ENCODE peak calls at places on chromosomes 16 and 17, in ten cellular contexts. V, J, M, G, W, U, N, I, C and F are unnamed samples.

GRCh38 chr17:63826468-63827001 is 696 bp upstream of the PSMC5 start:
- DNase-seq in U (no peak), C (no peak), V (no peak), N (no peak), I (no peak), G (peak), M (no peak), W (no peak), J (peak), F (no peak)

GRCh38 chr16:89805136-89805905 is 11.1 kb downstream of the FANCA start:
- DNase-seq in W (no peak), V (no peak), C (no peak), U (peak), I (no peak), G (no peak), N (no peak), M (peak), J (peak), F (no peak)

GRCh38 chr17:81254955-81255717 is 16.0 kb downstream of the NDUFAF8 start:
- DNase-seq in J (peak), I (peak), U (peak), C (no peak), W (peak), M (peak), V (peak), N (peak), G (peak), F (no peak)

GRCh38 chr17:67456889-67457288 is 79.8 kb downstream of the PITPNC1 start:
- DNase-seq in I (no peak), U (no peak), V (no peak), G (no peak), J (no peak), M (no peak), N (no peak), W (no peak), C (no peak), F (no peak)

GRCh38 chr16:54355251-54355650 is 68.7 kb upstream of the IRX3 start:
- DNase-seq in G (no peak), M (no peak), I (no peak), W (no peak), V (no peak), J (peak), N (no peak), C (no peak), U (peak), F (no peak)

GRCh38 chr16:53732296-53732929 is 28.5 kb downstream of the FTO start:
- DNase-seq in M (no peak), U (no peak), C (no peak), W (no peak), N (no peak), V (no peak), I (no peak), J (no peak), G (no peak), F (no peak)

GRCh38 chr17:65230040-65230439 is 92.9 kb downstream of the RGS9 start:
- DNase-seq in I (no peak), M (no peak), V (no peak), N (no peak), C (no peak), J (no peak), G (no peak), W (no peak), U (no peak), F (no peak)

GRCh38 chr16:49442805-49443204 is 69.2 kb downstream of the C16orf78 start:
- DNase-seq in C (no peak), V (no peak), N (no peak), I (no peak), U (no peak), W (no peak), G (no peak), M (no peak), J (no peak), F (no peak)

GRCh38 chr17:64984776-64985521 is 65.7 kb upstream of the LRRC37A3 start:
- DNase-seq in V (no peak), N (no peak), I (no peak), C (peak), U (peak), W (peak), G (no peak), J (peak), M (peak), F (no peak)

GRCh38 chr17:34651267-34651955 is 72.0 kb downstream of the TMEM132E start:
- DNase-seq in N (no peak), C (no peak), M (no peak), W (no peak), U (no peak), J (no peak), I (no peak), G (no peak), V (no peak), F (no peak)

GRCh38 chr16:10965440-10966039 is 21.2 kb downstream of the CLEC16A start:
- DNase-seq in U (no peak), V (no peak), I (no peak), G (no peak), W (no peak), C (no peak), M (no peak), N (no peak), J (no peak), F (no peak)

GRCh38 chr16:31876955-31877828 is 3.6 kb downstream of the ZNF267 start:
- DNase-seq in V (no peak), J (peak), C (peak), M (peak), G (no peak), U (peak), I (no peak), W (no peak), N (no peak), F (peak)

GRCh38 chr16:89357055-89357454 is 133.3 kb downstream of the ANKRD11 start:
- DNase-seq in J (no peak), M (no peak), V (no peak), I (no peak), W (peak), N (no peak), U (no peak), C (no peak), G (no peak), F (no peak)

GRCh38 chr16:21156767-21157467 is 1.6 kb upstream of the LDAF1 start:
- DNase-seq in N (peak), C (no peak), W (peak), I (no peak), U (peak), M (no peak), V (peak), J (peak), G (no peak), F (peak)

GRCh38 chr16:80940069-80940856 is 66.4 kb downstream of the CMC2 start:
- DNase-seq in G (no peak), N (no peak), C (no peak), U (peak), V (no peak), J (no peak), I (no peak), W (no peak), M (no peak), F (no peak)

GRCh38 chr16:31409433-31409832 is 16.3 kb downstream of the ITGAD start:
- DNase-seq in U (peak), I (no peak), M (peak), J (peak), N (no peak), C (no peak), W (no peak), V (no peak), G (no peak), F (no peak)

GRCh38 chr17:77419095-77419494 is 278.3 kb downstream of the SEC14L1 start:
- DNase-seq in N (no peak), V (no peak), W (no peak), I (no peak), U (no peak), J (no peak), M (no peak), G (no peak), C (no peak), F (no peak)

DNA sequence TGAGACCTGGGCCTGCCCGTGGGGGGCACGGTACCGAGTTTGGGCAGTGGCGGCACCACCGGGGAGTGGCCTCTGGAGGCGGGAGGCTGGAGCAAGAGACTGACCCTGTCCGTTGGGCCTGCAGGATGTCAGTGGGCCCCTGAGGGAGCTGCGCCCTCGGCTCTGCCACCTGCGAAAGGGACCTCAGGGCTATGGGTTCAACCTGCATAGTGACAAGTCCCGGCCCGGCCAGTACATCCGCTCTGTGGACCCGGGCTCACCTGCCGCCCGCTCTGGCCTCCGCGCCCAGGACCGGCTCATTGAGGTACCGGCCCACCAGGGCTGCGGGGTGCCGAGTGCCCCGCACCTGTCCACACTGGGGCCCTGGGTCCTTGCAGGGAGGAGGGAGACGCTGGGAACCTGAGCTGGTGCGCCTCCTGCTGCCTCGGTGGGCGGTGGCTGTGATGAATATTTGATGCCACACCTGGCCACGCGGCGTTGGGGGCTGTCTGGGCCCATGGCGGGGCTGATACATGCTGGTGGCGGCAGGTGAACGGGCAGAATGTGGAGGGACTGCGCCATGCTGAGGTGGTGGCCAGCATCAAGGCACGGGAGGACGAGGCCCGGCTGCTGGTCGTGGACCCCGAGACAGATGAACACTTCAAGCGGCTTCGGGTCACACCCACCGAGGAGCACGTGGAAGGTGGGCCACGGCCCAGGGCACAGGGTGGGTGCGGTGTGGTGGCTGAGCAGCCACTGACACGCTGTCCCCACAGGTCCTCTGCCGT is 9.7 kb downstream of the NHERF2 start:
- DNase-seq in J (no peak), G (no peak), V (no peak), I (no peak), C (no peak), M (no peak), W (no peak), N (no peak), U (no peak), F (no peak)
- TF ChIP-seq CTCF in J (no peak), G (no peak), V (no peak), I (no peak), C (no peak), M (no peak), W (no peak), N (no peak), U (no peak), F (no peak)

GRCh38 chr17:36485027-36485426 is 1.5 kb upstream of the ZNHIT3 start:
- DNase-seq in N (no peak), J (no peak), I (no peak), C (no peak), U (no peak), V (no peak), W (no peak), M (no peak), G (no peak), F (no peak)
- H3K4me3 ChIP-seq in N (no peak), J (no peak), I (no peak), C (no peak), U (no peak), V (no peak), W (no peak), M (no peak), G (no peak), F (no peak)

GRCh38 chr16:3012246-3012645 is 477 bp upstream of the CLDN9 start:
- DNase-seq in N (no peak), V (peak), G (no peak), U (no peak), I (no peak), M (no peak), W (no peak), C (no peak), J (no peak), F (no peak)
- TF ChIP-seq CTCF in N (no peak), V (no peak), G (no peak), U (no peak), I (no peak), M (no peak), W (no peak), C (no peak), J (no peak), F (no peak)

GRCh38 chr16:3915438-3916250 is 35.1 kb upstream of the CREBBP start:
- DNase-seq in M (no peak), I (no peak), G (no peak), U (no peak), C (no peak), W (no peak), J (no peak), N (no peak), V (no peak), F (no peak)

GRCh38 chr16:3908951-3909437 is 28.5 kb upstream of the CREBBP start:
- DNase-seq in N (no peak), W (no peak), C (no peak), G (no peak), U (no peak), V (no peak), I (no peak), J (no peak), M (no peak), F (no peak)

GRCh38 chr16:3909791-3910583 is 29.5 kb upstream of the CREBBP start:
- DNase-seq in M (no peak), C (no peak), W (no peak), U (no peak), N (no peak), I (no peak), V (no peak), G (no peak), J (no peak), F (no peak)

GRCh38 chr16:3912373-3912772 is 31.9 kb upstream of the CREBBP start:
- DNase-seq in V (no peak), J (no peak), N (no peak), U (no peak), G (no peak), W (no peak), I (no peak), C (no peak), M (no peak), F (no peak)

DNA sequence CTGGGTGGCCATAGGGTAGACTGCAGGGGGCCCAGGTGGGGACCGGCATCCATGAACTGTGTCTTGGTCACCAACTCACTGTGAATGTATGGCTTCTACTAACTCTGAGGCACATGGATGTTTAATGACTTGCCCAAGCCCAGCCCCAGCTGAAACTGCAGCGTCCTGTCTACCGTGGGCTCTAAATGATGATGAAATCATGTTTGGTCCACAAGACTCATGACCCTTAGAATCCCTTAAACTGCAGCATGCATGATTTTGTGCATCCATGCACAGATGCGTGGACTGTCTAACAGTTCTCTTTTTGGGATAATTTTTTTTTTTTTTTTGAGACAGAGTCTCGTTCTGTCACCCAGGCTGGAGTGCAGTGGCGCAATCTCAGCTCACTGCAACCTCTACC is 32.4 kb upstream of the CREBBP start:
- DNase-seq in C (no peak), I (no peak), M (no peak), W (no peak), N (no peak), V (no peak), G (no peak), J (no peak), U (no peak), F (no peak)
- H3K4me3 ChIP-seq in C (no peak), I (no peak), M (no peak), W (no peak), N (no peak), V (no peak), G (no peak), J (no peak), U (no peak), F (no peak)

DNA sequence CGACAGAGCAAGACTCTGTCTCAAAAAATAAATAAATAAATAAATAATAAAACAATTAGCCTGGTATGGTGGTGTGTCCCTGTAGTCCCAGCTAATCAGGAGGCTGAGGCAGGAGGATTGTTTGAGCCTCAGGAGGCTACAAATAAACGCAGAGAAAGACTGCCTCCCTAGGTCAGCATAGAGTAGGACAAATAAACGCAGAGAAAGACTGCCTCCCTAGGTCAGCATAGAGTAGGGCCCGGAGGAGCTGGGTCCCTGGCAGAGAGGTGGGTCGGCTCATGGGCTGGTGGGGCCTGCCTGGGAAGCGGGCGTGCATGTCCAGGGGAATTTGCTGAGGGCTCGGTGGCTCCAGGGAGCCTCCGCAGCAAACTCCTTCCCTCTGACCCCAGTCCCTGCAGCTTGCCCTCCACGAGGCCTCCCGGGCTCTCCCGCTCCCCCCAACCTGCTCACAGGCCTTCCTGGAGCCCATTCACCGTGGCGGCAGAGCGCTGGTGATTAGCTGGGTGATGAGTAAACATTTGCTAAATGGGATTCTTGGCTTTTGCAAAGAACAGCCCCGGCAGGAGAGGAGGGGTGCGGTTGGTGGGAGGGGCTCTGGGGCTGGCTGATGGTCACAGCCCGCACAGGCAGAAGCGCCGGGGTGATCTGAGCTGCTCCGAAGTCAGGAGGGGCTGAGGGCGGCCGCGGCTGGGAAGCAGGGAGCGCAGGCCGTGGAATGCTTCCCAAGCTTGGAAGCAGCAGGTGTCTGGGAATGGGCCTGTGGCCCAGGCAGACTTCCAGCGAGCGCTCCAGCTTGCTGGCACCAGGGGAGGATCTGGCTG is 93.2 kb downstream of the RTN4RL1 start:
- DNase-seq in V (peak), I (no peak), C (no peak), M (no peak), G (peak), N (no peak), U (peak), J (no peak), W (no peak), F (no peak)
- TF ChIP-seq CTCF in V (no peak), I (no peak), C (no peak), M (no peak), G (no peak), N (no peak), U (no peak), J (no peak), W (no peak), F (no peak)

DNA sequence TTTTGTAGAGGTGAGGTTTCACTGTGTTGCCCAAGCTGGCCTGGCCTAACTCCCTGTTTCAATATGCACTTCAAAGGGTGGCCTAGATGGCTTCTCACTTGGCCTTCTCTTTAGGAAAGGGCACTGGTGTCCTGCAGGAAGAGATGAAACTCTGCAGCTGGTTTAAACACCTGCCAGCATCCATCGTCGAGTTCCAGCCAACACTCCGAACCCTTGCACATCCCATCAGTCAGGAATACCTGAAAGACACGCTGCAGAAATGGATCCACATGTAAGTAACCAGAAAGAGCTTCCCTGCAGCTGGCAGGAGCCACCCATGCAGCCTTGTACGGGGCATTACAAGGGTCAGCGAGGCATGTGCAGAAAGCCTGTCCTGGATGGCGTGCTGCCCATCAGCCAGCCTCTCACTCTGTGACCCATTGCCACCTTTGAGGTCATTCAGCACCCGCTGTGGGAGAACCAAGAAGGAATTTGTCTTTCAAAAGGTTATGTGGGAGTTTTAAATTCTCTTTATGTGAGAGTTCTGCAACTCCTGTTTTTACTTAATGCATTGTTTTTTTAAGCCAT is 7.0 kb downstream of the COG1 start:
- DNase-seq in U (no peak), M (no peak), J (no peak), I (no peak), C (no peak), V (no peak), N (no peak), G (no peak), W (peak), F (no peak)
- H3K4me3 ChIP-seq in U (no peak), M (no peak), J (no peak), I (no peak), C (no peak), V (no peak), N (no peak), G (no peak), W (no peak), F (no peak)

GRCh38 chr17:58308173-58308984 is 20.2 kb downstream of the TSPOAP1 start:
- DNase-seq in V (no peak), U (no peak), W (peak), J (no peak), C (no peak), N (no peak), I (peak), M (no peak), G (no peak), F (no peak)
- TF ChIP-seq CTCF in V (no peak), U (peak), W (no peak), J (peak), C (no peak), N (no peak), I (no peak), M (peak), G (no peak), F (peak)